ENCODE peak calls at places on chromosomes 4 and X, in ten cellular contexts. C is brain microvascular endothelial cell, K is stomach, A is AG04450, I is suprapubic skin, J is left ventricle myocardium inferior, V is SK-N-SH, U is heart right ventricle, F is neural progenitor cell, H is K562. O is an unnamed sample.

GRCh38 chrX:55783723-55784122 is 66.2 kb downstream of the RRAGB start:
- DNase-seq in C (no peak), K (no peak), A (no peak), I (no peak), J (no peak), V (no peak), U (no peak), F (no peak), H (no peak), O (no peak)

GRCh38 chr4:123516576-123516975 is 120.0 kb downstream of the SPRY1 start:
- DNase-seq in C (no peak), K (no peak), A (no peak), I (no peak), J (no peak), V (no peak), U (no peak), F (no peak), H (no peak), O (no peak)

GRCh38 chr4:169225812-169226211 is 44.9 kb downstream of the SH3RF1 start:
- DNase-seq in C (no peak), K (no peak), A (no peak), I (no peak), J (no peak), V (no peak), U (no peak), F (no peak), H (no peak), O (no peak)

GRCh38 chr4:184237612-184238011 is 19.9 kb upstream of the ENPP6 start:
- DNase-seq in C (no peak), K (no peak), A (no peak), I (no peak), J (no peak), V (no peak), U (no peak), F (no peak), H (no peak), O (no peak)

GRCh38 chrX:116490091-116490490 is 27.3 kb upstream of the CT83 start:
- DNase-seq in C (no peak), K (no peak), A (no peak), I (no peak), J (no peak), V (peak), U (no peak), F (no peak), H (no peak), O (no peak)

GRCh38 chrX:71098302-71098701 is 2.7 kb downstream of the FOXO4 start:
- DNase-seq in C (no peak), K (peak), A (no peak), I (peak), J (peak), V (peak), U (peak), F (no peak), H (peak), O (no peak)

GRCh38 chr4:132958457-132959263 is 190.4 kb upstream of the PCDH10 start:
- DNase-seq in C (no peak), K (no peak), A (no peak), I (no peak), J (no peak), V (no peak), U (no peak), F (no peak), H (no peak), O (peak)

GRCh38 chr4:1172228-1172851 is at the start of gene SPON2:
- DNase-seq in C (no peak), K (no peak), A (no peak), I (peak), J (no peak), V (peak), U (no peak), F (peak), H (no peak), O (no peak)

GRCh38 chr4:77734928-77735327 is 84.2 kb downstream of the CNOT6L start:
- DNase-seq in C (peak), K (no peak), A (peak), I (no peak), J (no peak), V (no peak), U (no peak), F (no peak), H (peak), O (no peak)

GRCh38 chr4:84498203-84499026 is 677 bp downstream of the NKX6-1 start:
- DNase-seq in C (no peak), K (no peak), A (no peak), I (no peak), J (no peak), V (peak), U (no peak), F (peak), H (no peak), O (peak)

GRCh38 chr4:24736066-24736465 is 59.3 kb upstream of the SOD3 start:
- DNase-seq in C (peak), K (no peak), A (no peak), I (no peak), J (no peak), V (no peak), U (no peak), F (peak), H (no peak), O (no peak)

GRCh38 chrX:88604433-88605221 is 142.4 kb upstream of the CPXCR1 start:
- DNase-seq in C (peak), K (peak), A (no peak), I (no peak), J (no peak), V (no peak), U (no peak), F (no peak), H (no peak), O (no peak)
- H3K27ac ChIP-seq in C (peak), K (peak), A (no peak), I (no peak), J (no peak), V (no peak), U (no peak), F (no peak), H (no peak), O (no peak)

GRCh38 chr4:74037076-74037475 is 1.4 kb downstream of the CXCL3 start:
- DNase-seq in C (no peak), K (no peak), A (no peak), I (no peak), J (no peak), V (no peak), U (no peak), F (peak), H (peak), O (no peak)
- H3K4me3 ChIP-seq in C (peak), K (peak), A (no peak), I (no peak), J (no peak), V (no peak), U (no peak), F (no peak), H (peak), O (peak)

DNA sequence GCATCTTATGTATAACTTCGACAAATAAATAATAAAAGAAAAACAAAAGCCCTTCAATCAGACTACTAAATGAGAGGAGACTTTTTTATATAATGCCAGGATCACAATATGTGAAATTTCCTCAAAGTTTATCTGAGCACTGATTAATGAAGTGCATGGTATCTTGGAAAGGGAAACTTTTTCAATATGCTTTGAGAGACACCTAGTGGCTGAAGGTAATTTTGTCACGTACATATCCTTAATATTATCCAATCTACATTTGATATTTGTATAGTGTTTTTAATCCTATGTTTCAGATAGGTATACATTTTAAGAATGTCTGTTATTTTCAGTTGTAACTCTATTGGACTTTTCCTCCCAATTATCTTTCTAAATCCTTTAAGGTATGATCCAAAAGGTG is 146.8 kb downstream of the KLHL4 start:
- DNase-seq in C (no peak), K (no peak), A (no peak), I (no peak), J (no peak), V (peak), U (no peak), F (peak), H (peak), O (no peak)
- TF ChIP-seq CTCF in C (peak), K (no peak), A (peak), I (no peak), J (peak), V (peak), U (peak), F (peak), H (no peak), O (peak)

GRCh38 chrX:120457766-120458180 is 11.3 kb downstream of the LAMP2 start:
- DNase-seq in C (peak), K (no peak), A (peak), I (no peak), J (no peak), V (no peak), U (no peak), F (no peak), H (no peak), O (no peak)
- H3K27ac ChIP-seq in C (peak), K (no peak), A (no peak), I (peak), J (no peak), V (peak), U (no peak), F (no peak), H (peak), O (no peak)

GRCh38 chrX:103063918-103064434 is at the start of gene BEX1:
- DNase-seq in C (peak), K (peak), A (no peak), I (no peak), J (no peak), V (peak), U (peak), F (peak), H (no peak), O (no peak)
- H3K4me3 ChIP-seq in C (peak), K (peak), A (no peak), I (peak), J (peak), V (peak), U (peak), F (peak), H (no peak), O (peak)

GRCh38 chrX:146278381-146278780 is 460.8 kb downstream of the SLITRK2 start:
- DNase-seq in C (no peak), K (no peak), A (no peak), I (no peak), J (no peak), V (no peak), U (no peak), F (peak), H (no peak), O (no peak)
- TF ChIP-seq CTCF in C (no peak), K (no peak), A (no peak), I (no peak), J (no peak), V (no peak), U (no peak), F (peak), H (no peak), O (no peak)

O was measured in upper lobe of left lung.